ENCODE peak calls at places on chromosomes 13 and 19, in seven cellular contexts. W, N, X, S, Q, C and U are unnamed samples.
A peak's percentile ranks its signal among the peaks of the same experiment; 100 is the strongest.

GRCh38 chr19:34254552-34255432 is at the start of gene GARRE1:
- DNase-seq in W (no peak), N (peak; percentile 23), X (peak; percentile 68), S (no peak), Q (peak; percentile 98), C (peak; percentile 81), U (peak; percentile 36)

GRCh38 chr13:51222510-51223283 is 499 bp downstream of the FAM124A start:
- DNase-seq in W (no peak), N (no peak), X (no peak), S (no peak), Q (peak; percentile 70), C (peak; percentile 52), U (no peak)

GRCh38 chr19:934865-935422 is 9.1 kb downstream of the ARID3A start:
- DNase-seq in W (peak; percentile 38), N (no peak), X (peak; percentile 94), S (no peak), Q (no peak), C (no peak), U (peak; percentile 85)

GRCh38 chr13:72891423-72891822 is 109.5 kb downstream of the PIBF1 start:
- DNase-seq in W (no peak), N (no peak), X (no peak), S (no peak), Q (no peak), C (no peak), U (no peak)

GRCh38 chr19:33214621-33215020 is 11.0 kb downstream of the SLC7A10 start:
- DNase-seq in W (no peak), N (peak; percentile 19), X (no peak), S (no peak), Q (peak; percentile 96), C (peak; percentile 63), U (no peak)

GRCh38 chr13:113305208-113305607 is 8.2 kb downstream of the LAMP1 start:
- DNase-seq in W (no peak), N (peak; percentile 98), X (no peak), S (no peak), Q (peak; percentile 91), C (no peak), U (no peak)

GRCh38 chr13:108304170-108305068 is 34.9 kb downstream of the TNFSF13B start:
- DNase-seq in W (no peak), N (no peak), X (no peak), S (no peak), Q (no peak), C (no peak), U (no peak)

GRCh38 chr13:36131215-36131930 is at the start of gene DCLK1:
- DNase-seq in W (peak; percentile 36), N (peak; percentile 38), X (peak; percentile 84), S (no peak), Q (peak; percentile 84), C (peak; percentile 68), U (peak; percentile 54)

GRCh38 chr13:80903911-80904310 is 563.0 kb upstream of the SPRY2 start:
- DNase-seq in W (peak; percentile 18), N (no peak), X (no peak), S (no peak), Q (no peak), C (no peak), U (no peak)

GRCh38 chr13:24618219-24618955 is 61.8 kb upstream of the ATP12A start:
- DNase-seq in W (no peak), N (no peak), X (no peak), S (no peak), Q (no peak), C (no peak), U (no peak)

DNA sequence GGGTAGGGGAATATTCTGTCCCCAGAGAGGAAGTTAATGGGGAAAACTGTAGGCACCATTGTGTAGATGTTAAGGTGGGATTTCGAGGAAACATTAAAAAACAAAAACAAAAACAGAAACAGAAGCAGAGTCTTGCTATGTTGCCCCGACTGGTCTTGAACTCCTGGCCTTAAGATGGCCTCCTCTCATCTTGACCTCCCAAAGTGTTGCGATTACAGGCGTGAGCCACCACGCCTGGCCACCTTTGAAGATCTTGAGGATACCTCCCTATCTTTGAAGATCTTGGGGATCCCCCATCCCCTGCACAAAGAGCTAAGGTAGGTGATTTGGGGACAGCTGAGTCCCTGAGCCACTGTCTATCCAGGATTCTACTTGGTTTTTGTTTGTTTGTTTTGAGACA is 553 bp upstream of the ICAM3 start:
- DNase-seq in W (no peak), N (no peak), X (no peak), S (no peak), Q (peak; percentile 23), C (no peak), U (no peak)
- H3K4me3 ChIP-seq in W (no peak overlapping the region), N (no peak overlapping the region), X (no peak overlapping the region), S (no peak overlapping the region), Q (no peak overlapping the region), C (no peak overlapping the region), U (no peak overlapping the region)

GRCh38 chr19:40802300-40803169 is 3.5 kb downstream of the EGLN2 start:
- DNase-seq in W (no peak), N (peak; percentile 30), X (peak; percentile 92), S (no peak), Q (peak; percentile 74), C (no peak), U (peak; percentile 84)
- H3K4me3 ChIP-seq in W (peak overlapping the region; percentile 11), N (no peak overlapping the region), X (peak overlapping the region; percentile 21), S (peak overlapping the region; percentile 18), Q (peak overlapping the region; percentile 53), C (no peak overlapping the region), U (peak overlapping the region; percentile 7)

GRCh38 chr13:61413572-61413971 is 2.1 kb downstream of the PCDH20 start:
- DNase-seq in W (no peak), N (no peak), X (peak; percentile 57), S (no peak), Q (no peak), C (no peak), U (no peak)

GRCh38 chr13:61417171-61417570 is 1.5 kb upstream of the PCDH20 start:
- DNase-seq in W (no peak), N (no peak), X (no peak), S (no peak), Q (no peak), C (no peak), U (no peak)

GRCh38 chr13:61414136-61414535 is 1.5 kb downstream of the PCDH20 start:
- DNase-seq in W (no peak), N (no peak), X (no peak), S (no peak), Q (peak; percentile 29), C (no peak), U (no peak)

GRCh38 chr13:61415749-61416148 is at the start of gene PCDH20:
- DNase-seq in W (no peak), N (no peak), X (no peak), S (no peak), Q (peak; percentile 35), C (no peak), U (no peak)

GRCh38 chr13:61414686-61415664 is 674 bp downstream of the PCDH20 start:
- DNase-seq in W (no peak), N (peak; percentile 71), X (peak; percentile 61), S (no peak), Q (peak; percentile 55), C (peak; percentile 80), U (no peak)
- H3K4me3 ChIP-seq in W (peak overlapping the region; percentile 24), N (peak overlapping the region; percentile 25), X (peak overlapping the region; percentile 40), S (no peak overlapping the region), Q (no peak overlapping the region), C (peak overlapping the region; percentile 48), U (peak overlapping the region; percentile 17)

DNA sequence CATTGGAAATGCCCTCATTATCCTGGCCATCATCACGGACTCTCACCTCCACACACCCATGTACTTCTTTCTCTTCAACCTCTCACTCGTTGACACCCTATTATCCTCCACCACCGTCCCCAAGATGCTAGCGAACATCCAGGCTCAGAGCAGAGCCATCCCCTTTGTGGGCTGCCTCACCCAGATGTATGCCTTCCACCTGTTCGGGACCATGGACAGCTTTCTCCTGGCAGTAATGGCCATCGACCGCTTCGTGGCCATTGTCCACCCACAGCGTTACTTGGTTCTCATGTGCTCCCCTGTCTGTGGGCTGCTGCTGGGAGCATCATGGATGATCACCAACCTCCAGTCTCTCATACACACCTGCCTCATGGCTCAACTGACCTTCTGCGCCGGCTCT is 5.2 kb downstream of the OR1I1 start:
- DNase-seq in W (no peak), N (no peak), X (peak; percentile 57), S (no peak), Q (no peak), C (no peak), U (no peak)
- H3K4me3 ChIP-seq in W (no peak overlapping the region), N (no peak overlapping the region), X (no peak overlapping the region), S (no peak overlapping the region), Q (no peak overlapping the region), C (no peak overlapping the region), U (no peak overlapping the region)

DNA sequence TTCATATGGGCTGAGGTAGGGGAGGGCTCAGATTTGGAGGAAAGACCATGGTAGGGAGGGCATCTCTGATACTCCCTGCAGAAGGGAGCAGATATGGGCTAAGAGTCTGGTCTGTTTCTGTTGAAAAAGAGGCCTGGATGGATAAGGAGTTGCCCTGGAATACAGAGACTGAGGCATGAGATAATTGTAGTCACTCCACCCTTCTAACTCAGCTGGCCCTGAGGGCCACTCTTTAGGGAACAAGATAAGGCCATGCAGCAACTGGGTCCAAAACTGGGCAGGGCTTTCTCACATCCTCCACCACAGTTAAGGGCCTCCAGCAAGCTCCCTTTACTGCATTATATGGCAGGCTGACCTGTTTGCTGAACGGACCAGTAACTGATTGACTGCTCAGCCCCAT is 1.3 kb downstream of the ZNF749 start:
- DNase-seq in W (no peak), N (no peak), X (no peak), S (no peak), Q (peak; percentile 41), C (no peak), U (no peak)
- H3K4me3 ChIP-seq in W (peak overlapping the region; percentile 78), N (peak overlapping the region; percentile 62), X (peak overlapping the region; percentile 65), S (peak overlapping the region; percentile 71), Q (peak overlapping the region; percentile 74), C (peak overlapping the region; percentile 83), U (peak overlapping the region; percentile 88)

GRCh38 chr19:13838071-13838942 is 38.6 kb upstream of the NANOS3 start:
- DNase-seq in W (no peak), N (no peak), X (no peak), S (no peak), Q (peak; percentile 77), C (no peak), U (no peak)
- H3K4me3 ChIP-seq in W (peak overlapping the region; percentile 80), N (peak overlapping the region; percentile 85), X (peak overlapping the region; percentile 99), S (peak overlapping the region; percentile 66), Q (peak overlapping the region; percentile 99), C (peak overlapping the region; percentile 81), U (peak overlapping the region; percentile 98)